ENCODE peak calls at places on chromosome 22, in four cellular contexts. One of them, this sample, is unnamed.

GRCh38 chr22:26883393-26883792 is 226.0 kb downstream of the MIAT start:
- DNase-seq in GM12891: no peak
- DNase-seq in AG10803: no peak
- DNase-seq in NAMALWA: no peak
- DNase-seq in this sample: no peak

GRCh38 chr22:21448627-21449416 is 18.4 kb upstream of the TMEM191C start:
- DNase-seq in AG10803: no peak
- DNase-seq in GM12891: no peak
- DNase-seq in NAMALWA: no peak
- DNase-seq in this sample: no peak

GRCh38 chr22:29690481-29690880 is 29.3 kb upstream of the CABP7 start:
- DNase-seq in AG10803: peak
- DNase-seq in GM12891: no peak
- DNase-seq in NAMALWA: no peak
- DNase-seq in this sample: no peak

GRCh38 chr22:30270841-30271240 is 4.2 kb upstream of the OSM start:
- DNase-seq in GM12891: no peak
- DNase-seq in NAMALWA: no peak
- DNase-seq in AG10803: no peak
- DNase-seq in this sample: no peak

GRCh38 chr22:37331034-37331428 is 48.7 kb downstream of the CYTH4 start:
- DNase-seq in AG10803: peak
- DNase-seq in GM12891: no peak
- DNase-seq in NAMALWA: peak
- DNase-seq in this sample: no peak

GRCh38 chr22:19722175-19722914 is 994 bp upstream of the GP1BB start:
- DNase-seq in AG10803: no peak
- DNase-seq in GM12891: no peak
- DNase-seq in NAMALWA: no peak
- DNase-seq in this sample: peak

GRCh38 chr22:19115628-19116027 is 6.6 kb downstream of the DGCR2 start:
- DNase-seq in NAMALWA: peak
- DNase-seq in AG10803: no peak
- DNase-seq in GM12891: no peak
- DNase-seq in this sample: peak

GRCh38 chr22:28220626-28221363 is 301.7 kb upstream of the PITPNB start:
- DNase-seq in GM12891: no peak
- DNase-seq in AG10803: no peak
- DNase-seq in NAMALWA: no peak
- DNase-seq in this sample: no peak

GRCh38 chr22:20239951-20240773 is 28.0 kb downstream of the RTN4R start:
- DNase-seq in GM12891: no peak
- DNase-seq in AG10803: no peak
- DNase-seq in NAMALWA: no peak
- DNase-seq in this sample: no peak

GRCh38 chr22:47564651-47565050 is 802.2 kb downstream of the TBC1D22A start:
- DNase-seq in AG10803: no peak
- DNase-seq in GM12891: no peak
- DNase-seq in NAMALWA: no peak
- DNase-seq in this sample: no peak

GRCh38 chr22:36409911-36410756 is 22.4 kb upstream of the MYH9 start:
- DNase-seq in AG10803: no peak
- DNase-seq in GM12891: peak
- DNase-seq in NAMALWA: peak
- DNase-seq in this sample: peak

GRCh38 chr22:50342651-50343540 is at the start of gene PPP6R2:
- DNase-seq in NAMALWA: peak
- DNase-seq in AG10803: peak
- DNase-seq in GM12891: peak
- DNase-seq in this sample: peak

GRCh38 chr22:32476286-32476685 is 1.7 kb downstream of the FBXO7 start:
- DNase-seq in NAMALWA: peak
- DNase-seq in AG10803: no peak
- DNase-seq in GM12891: no peak
- DNase-seq in this sample: no peak

GRCh38 chr22:28793976-28794584 is 6.3 kb downstream of the XBP1 start:
- DNase-seq in NAMALWA: no peak
- DNase-seq in GM12891: no peak
- DNase-seq in AG10803: no peak
- DNase-seq in this sample: no peak

GRCh38 chr22:27153386-27153785 is 496.0 kb downstream of the MIAT start:
- DNase-seq in NAMALWA: no peak
- DNase-seq in GM12891: no peak
- DNase-seq in AG10803: no peak
- DNase-seq in this sample: no peak

GRCh38 chr22:37267661-37268413 is 14.5 kb upstream of the CYTH4 start:
- DNase-seq in AG10803: no peak
- DNase-seq in NAMALWA: peak
- DNase-seq in GM12891: no peak
- DNase-seq in this sample: no peak

GRCh38 chr22:49046546-49047305 is 780.9 kb downstream of the BRD1 start:
- DNase-seq in AG10803: no peak
- DNase-seq in GM12891: peak
- DNase-seq in NAMALWA: peak
- DNase-seq in this sample: peak

GRCh38 chr22:28958611-28959010 is 75.2 kb downstream of the ZNRF3 start:
- DNase-seq in NAMALWA: no peak
- DNase-seq in GM12891: no peak
- DNase-seq in AG10803: peak
- DNase-seq in this sample: no peak

GRCh38 chr22:21632237-21632895 is at the start of gene CCDC116:
- DNase-seq in AG10803: no peak
- DNase-seq in NAMALWA: peak
- DNase-seq in GM12891: peak
- DNase-seq in this sample: no peak

GRCh38 chr22:18031670-18032454 is 7.5 kb upstream of the MICAL3 start:
- DNase-seq in GM12891: no peak
- DNase-seq in AG10803: peak
- DNase-seq in NAMALWA: no peak
- DNase-seq in this sample: no peak

GRCh38 chr22:21938906-21939305 is 13.7 kb downstream of the PPM1F start:
- DNase-seq in AG10803: no peak
- DNase-seq in GM12891: no peak
- DNase-seq in NAMALWA: no peak
- DNase-seq in this sample: no peak

GRCh38 chr22:47612136-47612910 is 849.9 kb downstream of the TBC1D22A start:
- DNase-seq in NAMALWA: no peak
- DNase-seq in GM12891: no peak
- DNase-seq in AG10803: no peak
- DNase-seq in this sample: no peak

GRCh38 chr22:43826142-43827093 is 14.3 kb upstream of the EFCAB6 start:
- DNase-seq in NAMALWA: no peak
- DNase-seq in GM12891: peak
- DNase-seq in AG10803: peak
- DNase-seq in this sample: no peak

GRCh38 chr22:21015051-21016006 is at the start of gene P2RX6:
- DNase-seq in GM12891: no peak
- DNase-seq in AG10803: peak
- DNase-seq in NAMALWA: no peak
- DNase-seq in this sample: no peak

GRCh38 chr22:30224161-30224857 is 22.2 kb downstream of the LIF start:
- DNase-seq in GM12891: no peak
- DNase-seq in NAMALWA: no peak
- DNase-seq in AG10803: no peak
- DNase-seq in this sample: no peak

GRCh38 chr22:46280999-46281623 is 13.3 kb downstream of the TTC38 start:
- DNase-seq in GM12891: no peak
- DNase-seq in NAMALWA: no peak
- DNase-seq in AG10803: no peak
- DNase-seq in this sample: no peak

GRCh38 chr22:36795633-36796032 is 19.7 kb upstream of the IFT27 start:
- DNase-seq in NAMALWA: no peak
- DNase-seq in AG10803: no peak
- DNase-seq in GM12891: no peak
- DNase-seq in this sample: no peak

GRCh38 chr22:22710719-22711531 is 66.5 kb downstream of the GGTLC2 start:
- DNase-seq in NAMALWA: peak
- DNase-seq in AG10803: peak
- DNase-seq in GM12891: no peak
- DNase-seq in this sample: peak

GRCh38 chr22:21450320-21450831 is 16.8 kb upstream of the TMEM191C start:
- DNase-seq in NAMALWA: no peak
- DNase-seq in GM12891: no peak
- DNase-seq in AG10803: no peak
- DNase-seq in this sample: no peak

GRCh38 chr22:45164217-45165123 is 745 bp downstream of the NUP50 start:
- DNase-seq in NAMALWA: peak
- DNase-seq in GM12891: peak
- DNase-seq in AG10803: no peak
- DNase-seq in this sample: no peak

GRCh38 chr22:46414704-46415103 is 79.2 kb downstream of the TRMU start:
- DNase-seq in GM12891: no peak
- DNase-seq in NAMALWA: no peak
- DNase-seq in AG10803: no peak
- DNase-seq in this sample: no peak

GRCh38 chr22:40511604-40512003 is 124.9 kb downstream of the MRTFA start:
- DNase-seq in AG10803: peak
- DNase-seq in NAMALWA: no peak
- DNase-seq in GM12891: no peak
- DNase-seq in this sample: no peak

GRCh38 chr22:19769393-19769715 is 8.8 kb downstream of the TBX1 start:
- DNase-seq in NAMALWA: no peak
- DNase-seq in AG10803: no peak
- DNase-seq in GM12891: no peak
- DNase-seq in this sample: no peak

GRCh38 chr22:19872779-19873137 is 18.1 kb upstream of the GNB1L start:
- DNase-seq in AG10803: no peak
- DNase-seq in NAMALWA: no peak
- DNase-seq in GM12891: no peak
- DNase-seq in this sample: peak

GRCh38 chr22:43750751-43751150 is 61.4 kb downstream of the EFCAB6 start:
- DNase-seq in GM12891: no peak
- DNase-seq in NAMALWA: peak
- DNase-seq in AG10803: no peak
- DNase-seq in this sample: no peak

GRCh38 chr22:25081409-25081824 is 118.2 kb upstream of the CRYBB3 start:
- DNase-seq in AG10803: no peak
- DNase-seq in GM12891: no peak
- DNase-seq in NAMALWA: peak
- DNase-seq in this sample: no peak

GRCh38 chr22:22593964-22594656 is 35.0 kb upstream of the PRAME start:
- DNase-seq in NAMALWA: peak
- DNase-seq in GM12891: peak
- DNase-seq in AG10803: peak
- DNase-seq in this sample: peak

GRCh38 chr22:21697866-21698265 is 32.1 kb downstream of the PPIL2 start:
- DNase-seq in GM12891: no peak
- DNase-seq in NAMALWA: no peak
- DNase-seq in AG10803: peak
- DNase-seq in this sample: no peak

GRCh38 chr22:23512738-23513137 is 67.4 kb downstream of the IGLL1 start:
- DNase-seq in AG10803: no peak
- DNase-seq in NAMALWA: no peak
- DNase-seq in GM12891: no peak
- DNase-seq in this sample: no peak

This sample was measured in ecto neural progenitor cell.